ENCODE peak calls at places on chromosomes 4 and X, in four cellular contexts. F is T-helper 1 cell, L is LoVo, G is NCI-H460. N is an unnamed sample.

GRCh38 chr4:84167579-84167978 is 331.5 kb downstream of the NKX6-1 start:
- DNase-seq in F (no peak), L (no peak), G (no peak), N (no peak)

GRCh38 chr4:25951390-25951952 is 37.5 kb downstream of the SMIM20 start:
- DNase-seq in F (no peak), L (no peak), G (no peak), N (no peak)

GRCh38 chrX:14027031-14027430 is 2.7 kb downstream of the GEMIN8 start:
- DNase-seq in F (peak), L (no peak), G (no peak), N (no peak)

GRCh38 chr4:107018336-107018735 is 17.8 kb downstream of the DKK2 start:
- DNase-seq in F (no peak), L (no peak), G (no peak), N (no peak)

GRCh38 chr4:153039542-153040185 is 103.5 kb downstream of the FHDC1 start:
- DNase-seq in F (no peak), L (no peak), G (no peak), N (peak)

GRCh38 chr4:69860007-69860406 is at the start of gene SULT1E1:
- DNase-seq in F (no peak), L (peak), G (no peak), N (peak)

GRCh38 chrX:135432453-135432852 is 10.7 kb downstream of the SMIM10L2A start:
- DNase-seq in F (no peak), L (no peak), G (no peak), N (no peak)

GRCh38 chrX:17738002-17738713 is 865 bp downstream of the SCML1 start:
- DNase-seq in F (peak), L (no peak), G (peak), N (peak)

GRCh38 chrX:2933125-2933900 is 4.2 kb upstream of the ARSD start:
- DNase-seq in F (no peak), L (no peak), G (no peak), N (peak)

GRCh38 chrX:80471582-80471981 is 51.3 kb downstream of the TENT5D start:
- DNase-seq in F (no peak), L (no peak), G (no peak), N (no peak)

GRCh38 chr4:134636332-134637055 is 434.9 kb upstream of the PABPC4L start:
- DNase-seq in F (no peak), L (no peak), G (no peak), N (no peak)

GRCh38 chr4:153564630-153565525 is 98.7 kb downstream of the TMEM131L start:
- DNase-seq in F (no peak), L (peak), G (no peak), N (peak)

GRCh38 chr4:112178731-112179130 is 33.5 kb downstream of the FAM241A start:
- DNase-seq in F (no peak), L (no peak), G (no peak), N (no peak)

GRCh38 chrX:101658661-101659477 is 781 bp downstream of the ARMCX2 start:
- DNase-seq in F (peak), L (no peak), G (peak), N (peak)

GRCh38 chr4:169202143-169202699 is 68.5 kb downstream of the SH3RF1 start:
- DNase-seq in F (no peak), L (no peak), G (no peak), N (no peak)

GRCh38 chrX:78124304-78124703 is 15.1 kb downstream of the TAF9B start:
- DNase-seq in F (no peak), L (no peak), G (no peak), N (peak)

GRCh38 chr4:124965492-124965891 is 253.0 kb upstream of the ANKRD50 start:
- DNase-seq in F (no peak), L (no peak), G (no peak), N (no peak)

N was measured in SW480.